ENCODE peak calls at places on chromosome 5, in four cellular contexts. H is lung microvascular endothelial cell, E is activated T-helper 1 cell treated with Interleukin-2 at 50 U/mL for 16 hours, D is stromal cell of bone marrow. R is an unnamed sample.

GRCh38 chr5:80034962-80035821 is at the start of gene THBS4:
- DNase-seq in H (no peak), E (no peak), D (no peak), R (no peak)

GRCh38 chr5:59206132-59206581 is 623.3 kb downstream of the RAB3C start:
- DNase-seq in H (peak; percentile 87), E (no peak), D (peak; percentile 35), R (no peak)

GRCh38 chr5:29697786-29698414 is 1495.6 kb upstream of the CDH6 start:
- DNase-seq in H (no peak), E (no peak), D (no peak), R (no peak)

GRCh38 chr5:19143935-19144334 is 844.1 kb downstream of the CDH18 start:
- DNase-seq in H (no peak), E (no peak), D (no peak), R (no peak)

GRCh38 chr5:174744896-174745295 is 20.5 kb downstream of the MSX2 start:
- DNase-seq in H (no peak), E (no peak), D (no peak), R (no peak)

GRCh38 chr5:144896473-144896872 is 725.8 kb downstream of the KCTD16 start:
- DNase-seq in H (no peak), E (no peak), D (no peak), R (no peak)

GRCh38 chr5:43017438-43017820 is 22.7 kb downstream of the ANXA2R start:
- DNase-seq in H (peak; percentile 65), E (no peak), D (no peak), R (peak; percentile 73)

GRCh38 chr5:36965179-36965578 is 88.6 kb downstream of the NIPBL start:
- DNase-seq in H (no peak), E (no peak), D (no peak), R (no peak)

GRCh38 chr5:57420821-57421220 is 61.8 kb downstream of the ACTBL2 start:
- DNase-seq in H (no peak), E (no peak), D (no peak), R (no peak)

GRCh38 chr5:32887390-32887789 is 176.3 kb downstream of the NPR3 start:
- DNase-seq in H (no peak), E (no peak), D (no peak), R (no peak)

GRCh38 chr5:45062044-45062443 is 253.3 kb downstream of the MRPS30 start:
- DNase-seq in H (no peak), E (no peak), D (no peak), R (no peak)

GRCh38 chr5:1437452-1437851 is 7.8 kb downstream of the SLC6A3 start:
- DNase-seq in H (peak; percentile 25), E (no peak), D (peak; percentile 16), R (no peak)

GRCh38 chr5:40359093-40359492 is 320.6 kb upstream of the PTGER4 start:
- DNase-seq in H (no peak), E (no peak), D (no peak), R (peak; percentile 43)

GRCh38 chr5:10400834-10401233 is 40.8 kb upstream of the ROPN1L start:
- DNase-seq in H (no peak), E (no peak), D (peak; percentile 43), R (no peak)

GRCh38 chr5:95846554-95847260 is 24.2 kb upstream of the GLRX start:
- DNase-seq in H (peak; percentile 79), E (peak; percentile 52), D (no peak), R (peak; percentile 50)

GRCh38 chr5:170651902-170652301 is 131.6 kb upstream of the GABRP start:
- DNase-seq in H (no peak), E (no peak), D (no peak), R (no peak)

GRCh38 chr5:126028336-126028735 is 394.9 kb upstream of the GRAMD2B start:
- DNase-seq in H (no peak), E (no peak), D (no peak), R (no peak)

GRCh38 chr5:132491368-132492364 is 1.1 kb upstream of the IRF1 start:
- DNase-seq in H (no peak), E (no peak), D (no peak), R (peak; percentile 41)

GRCh38 chr5:11797132-11797531 is 107.1 kb downstream of the CTNND2 start:
- DNase-seq in H (no peak), E (no peak), D (no peak), R (no peak)

GRCh38 chr5:82523633-82524032 is 245.5 kb upstream of the RPS23 start:
- DNase-seq in H (no peak), E (no peak), D (no peak), R (no peak)

GRCh38 chr5:77991084-77991483 is 214.9 kb upstream of the TBCA start:
- DNase-seq in H (no peak), E (no peak), D (no peak), R (no peak)

GRCh38 chr5:132272341-132273210 is 15.1 kb downstream of the PDLIM4 start:
- DNase-seq in H (peak; percentile 55), E (peak; percentile 45), D (no peak), R (no peak)

GRCh38 chr5:72600401-72600981 is 93.3 kb upstream of the ZNF366 start:
- DNase-seq in H (peak; percentile 53), E (no peak), D (peak; percentile 95), R (no peak)

GRCh38 chr5:149379177-149379761 is at the start of gene IL17B:
- DNase-seq in H (no peak), E (no peak), D (no peak), R (no peak)